ENCODE peak calls at places on chromosomes 5 and 9, in eight cellular contexts. Z, L, J, U, E, A, G and M are unnamed samples.

GRCh38 chr9:124010665-124011321 is 775 bp upstream of the LHX2 start:
- DNase-seq in E (no peak), J (peak), A (no peak), G (peak), Z (no peak), U (no peak), L (no peak), M (peak)

GRCh38 chr5:177116631-177117373 is 16.8 kb upstream of the NSD1 start:
- DNase-seq in L (no peak), E (no peak), A (no peak), G (no peak), J (peak), U (no peak), Z (no peak), M (no peak)

GRCh38 chr9:132235894-132236661 is 74.2 kb downstream of the NTNG2 start:
- DNase-seq in G (peak), L (peak), J (peak), A (peak), E (peak), Z (peak), U (no peak), M (peak)

GRCh38 chr9:135443811-135444470 is 35.6 kb upstream of the PPP1R26 start:
- DNase-seq in E (no peak), U (no peak), J (no peak), L (no peak), A (no peak), G (no peak), Z (no peak), M (no peak)

GRCh38 chr9:105447386-105447813 is 434 bp upstream of the FSD1L start:
- DNase-seq in U (no peak), L (no peak), A (no peak), J (no peak), E (no peak), Z (no peak), G (no peak), M (no peak)

GRCh38 chr5:58107704-58108103 is 352.2 kb downstream of the PLK2 start:
- DNase-seq in U (no peak), L (no peak), Z (no peak), A (no peak), J (no peak), G (no peak), E (no peak), M (no peak)

GRCh38 chr5:1728846-1729245 is 70.8 kb downstream of the MRPL36 start:
- DNase-seq in J (no peak), G (peak), Z (no peak), A (no peak), E (no peak), L (no peak), U (no peak), M (no peak)

GRCh38 chr5:95087819-95088317 is 197.0 kb downstream of the MCTP1 start:
- DNase-seq in G (no peak), A (no peak), J (no peak), Z (no peak), E (no peak), U (peak), L (no peak), M (no peak)

GRCh38 chr5:174191076-174191475 is 145.6 kb downstream of the NSG2 start:
- DNase-seq in L (no peak), U (no peak), E (no peak), G (no peak), J (no peak), Z (no peak), A (no peak), M (no peak)

GRCh38 chr5:44260793-44261192 is 128.4 kb downstream of the FGF10 start:
- DNase-seq in A (no peak), L (no peak), G (no peak), Z (no peak), E (no peak), U (no peak), J (no peak), M (no peak)

GRCh38 chr9:73911814-73912213 is 585.3 kb upstream of the RORB start:
- DNase-seq in Z (no peak), U (no peak), L (no peak), J (no peak), A (no peak), E (no peak), G (no peak), M (no peak)

GRCh38 chr5:171272996-171273970 is 35.8 kb upstream of the TLX3 start:
- DNase-seq in A (peak), Z (peak), E (peak), J (peak), G (peak), L (no peak), U (no peak), M (peak)

GRCh38 chr9:80873861-80874260 is 815.5 kb downstream of the TLE1 start:
- DNase-seq in A (no peak), U (no peak), L (no peak), G (no peak), E (no peak), J (no peak), Z (no peak), M (no peak)

GRCh38 chr9:23587433-23587832 is 238.6 kb downstream of the ELAVL2 start:
- DNase-seq in J (no peak), E (no peak), G (no peak), U (no peak), Z (no peak), L (no peak), A (no peak), M (no peak)

GRCh38 chr5:149128023-149128875 is 13.0 kb upstream of the ABLIM3 start:
- DNase-seq in E (no peak), J (peak), L (no peak), A (no peak), G (peak), Z (no peak), U (no peak), M (peak)

GRCh38 chr9:93134740-93135444 is 841 bp upstream of the NINJ1 start:
- DNase-seq in L (no peak), A (no peak), E (no peak), U (no peak), Z (no peak), G (no peak), J (no peak), M (no peak)

GRCh38 chr5:137486707-137487106 is 12.4 kb downstream of the SPOCK1 start:
- DNase-seq in G (no peak), Z (no peak), J (no peak), E (no peak), U (no peak), L (no peak), A (no peak), M (no peak)

GRCh38 chr9:98851730-98852462 is 44.4 kb downstream of the GALNT12 start:
- DNase-seq in A (no peak), Z (no peak), L (no peak), J (no peak), E (no peak), G (no peak), U (no peak), M (no peak)

GRCh38 chr9:133828338-133828997 is 90.3 kb upstream of the SARDH start:
- DNase-seq in A (no peak), Z (no peak), E (no peak), L (no peak), J (no peak), G (no peak), U (no peak), M (no peak)

GRCh38 chr9:119349548-119349947 is 19.7 kb downstream of the BRINP1 start:
- DNase-seq in E (no peak), L (no peak), A (no peak), G (no peak), Z (no peak), U (no peak), J (peak), M (no peak)

GRCh38 chr9:126554292-126554691 is 59.4 kb upstream of the LMX1B start:
- DNase-seq in G (no peak), A (no peak), E (no peak), L (no peak), J (no peak), Z (no peak), U (no peak), M (no peak)

GRCh38 chr9:131804826-131805225 is 65.0 kb upstream of the RAPGEF1 start:
- DNase-seq in J (no peak), L (no peak), U (no peak), A (no peak), Z (no peak), G (no peak), E (no peak), M (no peak)

GRCh38 chr9:105293408-105293807 is 49.0 kb downstream of the SLC44A1 start:
- DNase-seq in A (no peak), J (no peak), L (no peak), U (no peak), Z (no peak), G (no peak), E (no peak), M (no peak)

GRCh38 chr9:6489099-6489498 is 76.1 kb downstream of the UHRF2 start:
- DNase-seq in Z (no peak), A (no peak), L (no peak), J (no peak), G (no peak), U (no peak), E (no peak), M (no peak)

GRCh38 chr5:93574041-93574938 is 6.7 kb downstream of the NR2F1-AS1 start:
- DNase-seq in L (no peak), Z (no peak), G (no peak), J (no peak), A (no peak), E (no peak), U (no peak), M (no peak)

GRCh38 chr9:126296687-126297086 is 29.9 kb upstream of the MVB12B start:
- DNase-seq in U (no peak), A (no peak), E (no peak), Z (no peak), L (no peak), J (no peak), G (no peak), M (no peak)

GRCh38 chr9:135726138-135726853 is 24.3 kb downstream of the KCNT1 start:
- DNase-seq in G (no peak), Z (no peak), A (no peak), U (no peak), J (no peak), L (no peak), E (no peak), M (no peak)

GRCh38 chr5:10595678-10596309 is 31.9 kb downstream of the ANKRD33B start:
- DNase-seq in A (no peak), U (no peak), G (no peak), E (peak), Z (peak), L (peak), J (no peak), M (peak)

GRCh38 chr9:100303812-100304211 is 48.9 kb downstream of the TEX10 start:
- DNase-seq in E (no peak), Z (no peak), A (no peak), U (no peak), G (no peak), J (no peak), L (no peak), M (no peak)

GRCh38 chr9:108186996-108187395 is 668.8 kb downstream of the ACTL7B start:
- DNase-seq in J (no peak), A (no peak), E (no peak), L (no peak), Z (no peak), U (no peak), G (no peak), M (no peak)

GRCh38 chr9:91315191-91315590 is 46.5 kb downstream of the AUH start:
- DNase-seq in G (no peak), L (no peak), Z (no peak), J (peak), A (no peak), E (no peak), U (no peak), M (no peak)

GRCh38 chr5:141672856-141673813 is 8.9 kb downstream of the ARAP3 start:
- DNase-seq in E (no peak), U (no peak), J (peak), Z (no peak), G (no peak), A (no peak), L (no peak), M (no peak)

GRCh38 chr9:21680590-21680989 is 121.8 kb upstream of the MTAP start:
- DNase-seq in E (no peak), G (no peak), J (no peak), U (no peak), Z (no peak), A (no peak), L (no peak), M (peak)

GRCh38 chr9:111481885-111482636 is 2.1 kb downstream of the ECPAS start:
- DNase-seq in Z (peak), J (peak), G (no peak), A (no peak), E (no peak), L (no peak), U (no peak), M (no peak)

GRCh38 chr9:94613003-94613402 is 19.4 kb upstream of the FBP2 start:
- DNase-seq in U (no peak), A (no peak), J (no peak), G (no peak), L (no peak), E (no peak), Z (no peak), M (no peak)

GRCh38 chr5:54946306-54946705 is 39.1 kb downstream of the ESM1 start:
- DNase-seq in E (no peak), G (no peak), L (no peak), J (no peak), U (no peak), A (no peak), Z (no peak), M (no peak)

GRCh38 chr5:132686193-132686592 is 12.4 kb downstream of the IL4 start:
- DNase-seq in J (no peak), G (no peak), Z (no peak), L (no peak), E (no peak), A (no peak), U (no peak), M (no peak)

GRCh38 chr9:113992994-113993393 is 85.1 kb downstream of the AMBP start:
- DNase-seq in L (no peak), A (no peak), Z (no peak), U (no peak), J (no peak), G (no peak), E (no peak), M (no peak)
- TF ChIP-seq REST in L (no peak), A (no peak), Z (no peak), U (no peak), J (no peak), G (no peak), E (no peak), M (no peak)

DNA sequence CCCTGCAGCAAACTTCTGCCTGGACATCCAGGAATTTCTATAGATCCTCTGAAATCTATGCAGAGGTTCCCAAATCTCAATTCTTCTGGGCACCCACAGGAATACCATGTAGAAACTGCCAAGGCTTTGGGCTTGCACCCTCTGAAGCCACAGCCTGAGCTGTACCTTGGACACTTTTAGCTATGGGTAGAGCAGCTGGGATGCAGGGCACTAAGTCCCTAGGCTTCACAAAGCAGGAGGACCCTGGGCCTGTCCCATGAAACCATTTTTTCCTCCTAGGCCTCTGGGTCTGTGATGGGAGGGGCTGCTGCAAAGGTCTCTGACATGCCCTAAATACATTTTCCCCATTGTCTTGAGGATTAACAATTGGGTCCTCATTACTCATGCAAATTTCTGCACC is 12.3 kb downstream of the SPATA31D3 start:
- DNase-seq in Z (no peak), L (no peak), E (no peak), G (no peak), A (no peak), J (no peak), U (no peak), M (no peak)
- TF ChIP-seq REST in Z (no peak), L (no peak), E (no peak), G (no peak), A (no peak), J (no peak), U (no peak), M (no peak)

DNA sequence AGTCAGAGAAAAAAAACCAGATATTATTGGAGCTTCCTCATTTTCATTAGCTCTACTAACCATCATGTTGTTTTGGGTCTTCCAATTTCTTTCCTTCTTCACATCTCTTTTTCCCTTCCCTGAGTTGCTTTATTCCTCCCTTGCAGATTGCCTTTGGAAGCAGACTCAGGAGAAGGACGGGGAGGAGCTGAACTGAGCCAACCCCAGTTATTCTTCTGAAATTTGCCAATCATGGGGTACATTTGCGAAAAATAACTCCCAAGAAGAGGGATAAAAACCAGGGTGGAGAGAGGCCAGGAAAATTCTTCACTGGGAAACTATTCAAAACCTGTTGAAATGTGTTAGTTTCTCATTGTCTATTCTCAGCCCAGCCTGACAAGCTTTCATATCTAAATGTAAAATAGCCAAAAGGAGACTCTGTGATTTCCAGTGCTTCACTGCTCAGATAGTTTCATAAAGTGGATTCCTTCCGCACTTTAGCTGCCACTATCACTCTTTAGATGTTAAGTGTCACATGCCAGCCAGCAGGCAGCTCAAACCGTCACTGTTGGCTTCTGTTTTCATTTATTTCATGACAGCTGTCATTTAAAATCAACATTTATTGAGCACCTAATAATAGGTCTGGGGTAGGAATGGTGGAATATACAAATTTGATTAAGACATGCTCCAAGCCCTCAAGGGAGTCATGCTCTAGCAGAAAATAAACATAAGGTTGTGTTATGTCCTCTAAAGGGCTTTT is 204.5 kb downstream of the SREK1 start:
- DNase-seq in E (no peak), U (no peak), G (no peak), A (no peak), J (no peak), L (no peak), Z (no peak), M (no peak)
- TF ChIP-seq REST in E (no peak), U (no peak), G (no peak), A (no peak), J (no peak), L (no peak), Z (no peak), M (no peak)

GRCh38 chr5:158869092-158869491 is 230.6 kb downstream of the EBF1 start:
- DNase-seq in Z (no peak), E (no peak), U (no peak), A (no peak), L (no peak), J (peak), G (no peak), M (no peak)
- TF ChIP-seq REST in Z (no peak), E (no peak), U (no peak), A (no peak), L (no peak), J (no peak), G (no peak), M (no peak)

GRCh38 chr5:91305640-91306039 is 77.5 kb downstream of the ARRDC3 start:
- DNase-seq in J (no peak), G (no peak), A (no peak), Z (no peak), E (no peak), L (no peak), U (no peak), M (no peak)

GRCh38 chr5:91302335-91302734 is 80.8 kb downstream of the ARRDC3 start:
- DNase-seq in L (no peak), A (no peak), Z (no peak), E (no peak), G (peak), U (no peak), J (peak), M (no peak)

GRCh38 chr5:91297994-91298393 is 85.1 kb downstream of the ARRDC3 start:
- DNase-seq in Z (no peak), E (no peak), L (no peak), U (no peak), J (no peak), G (no peak), A (no peak), M (no peak)

GRCh38 chr5:91302958-91303357 is 80.2 kb downstream of the ARRDC3 start:
- DNase-seq in G (no peak), Z (no peak), E (no peak), A (no peak), L (no peak), J (no peak), U (no peak), M (no peak)

DNA sequence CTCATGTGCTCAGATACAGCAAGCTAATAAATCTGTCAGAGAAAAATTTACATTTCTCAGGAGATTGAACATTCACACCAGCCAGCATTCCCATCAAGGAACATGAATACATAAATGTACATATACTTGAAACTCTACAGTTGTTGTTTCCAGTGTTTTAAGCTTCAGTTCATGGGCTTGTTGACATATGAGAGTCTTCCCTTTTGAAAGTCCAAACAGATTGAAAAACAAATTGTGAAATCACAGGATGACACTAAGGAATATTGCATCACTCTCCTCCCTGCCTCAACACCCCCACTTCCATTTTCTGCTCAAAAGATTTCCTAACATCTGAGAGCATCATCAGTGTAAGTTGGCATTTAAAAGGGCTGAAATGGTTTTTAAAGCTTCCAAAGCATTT is 81.7 kb downstream of the ARRDC3 start:
- DNase-seq in J (no peak), U (no peak), Z (no peak), L (no peak), A (peak), E (no peak), G (no peak), M (no peak)
- TF ChIP-seq REST in J (no peak), U (no peak), Z (no peak), L (no peak), A (no peak), E (no peak), G (no peak), M (peak)

DNA sequence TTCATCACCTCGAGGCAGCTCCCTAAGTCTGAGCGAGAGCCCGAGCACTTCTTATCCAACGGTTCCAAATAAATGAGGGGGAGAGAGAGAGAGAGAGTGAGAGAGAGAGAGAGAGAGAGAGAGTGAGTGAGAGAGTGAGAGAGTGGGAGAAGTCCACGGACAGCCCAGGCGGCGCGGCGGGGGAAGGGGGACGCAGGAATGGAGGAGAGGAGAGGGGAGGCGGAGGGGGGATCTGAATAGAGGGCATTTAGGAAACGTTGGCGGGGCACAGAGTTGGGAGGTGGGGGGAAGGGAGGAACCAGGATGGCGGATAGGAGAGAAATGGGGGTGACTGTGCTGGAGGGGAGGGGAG is 481 bp upstream of the BASP1 start:
- DNase-seq in A (no peak), Z (no peak), E (no peak), L (no peak), U (no peak), J (peak), G (no peak), M (peak)
- TF ChIP-seq REST in A (no peak), Z (no peak), E (no peak), L (no peak), U (no peak), J (no peak), G (no peak), M (no peak)